ENCODE peak calls at places on chromosomes 6 and 20, in seven cellular contexts. One of them, this sample, is unnamed. For H3K27me3 and H3K9me3, the result is how much of the 10 kb centered on the place peaks cover.

GRCh38 chr6:99241905-99242534 is 107.5 kb downstream of the FAXC start:
- DNase-seq in Caco-2: peak
- DNase-seq in mammary epithelial cell: peak
- DNase-seq in neuronal stem cell: peak
- DNase-seq in uterus: no peak
- DNase-seq in GM12878: no peak
- DNase-seq in fibroblast of lung: peak
- DNase-seq in this sample: peak

GRCh38 chr6:12012231-12012565 is at the start of gene HIVEP1:
- DNase-seq in GM12878: no peak
- DNase-seq in fibroblast of lung: no peak
- DNase-seq in neuronal stem cell: peak
- DNase-seq in uterus: peak
- DNase-seq in mammary epithelial cell: no peak
- DNase-seq in Caco-2: peak
- DNase-seq in this sample: peak

GRCh38 chr20:3677733-3678132 is 4.1 kb downstream of the ADAM33 start:
- DNase-seq in mammary epithelial cell: no peak
- DNase-seq in GM12878: no peak
- DNase-seq in Caco-2: no peak
- DNase-seq in neuronal stem cell: no peak
- DNase-seq in fibroblast of lung: peak
- DNase-seq in uterus: peak
- DNase-seq in this sample: no peak

GRCh38 chr20:31894980-31895675 is 24.7 kb downstream of the TTLL9 start:
- DNase-seq in Caco-2: peak
- DNase-seq in uterus: peak
- DNase-seq in mammary epithelial cell: peak
- DNase-seq in GM12878: peak
- DNase-seq in fibroblast of lung: peak
- DNase-seq in neuronal stem cell: no peak
- DNase-seq in this sample: no peak

GRCh38 chr6:1346556-1347186 is 34.8 kb downstream of the FOXQ1 start:
- DNase-seq in uterus: no peak
- DNase-seq in Caco-2: no peak
- DNase-seq in neuronal stem cell: no peak
- DNase-seq in GM12878: no peak
- DNase-seq in fibroblast of lung: no peak
- DNase-seq in mammary epithelial cell: no peak
- DNase-seq in this sample: peak

GRCh38 chr20:36175016-36175415 is 20.5 kb downstream of the EPB41L1 start:
- DNase-seq in mammary epithelial cell: no peak
- DNase-seq in neuronal stem cell: no peak
- DNase-seq in uterus: no peak
- DNase-seq in Caco-2: no peak
- DNase-seq in fibroblast of lung: peak
- DNase-seq in GM12878: no peak
- DNase-seq in this sample: no peak

GRCh38 chr6:168609026-168609685 is 168.2 kb downstream of the SMOC2 start:
- DNase-seq in fibroblast of lung: no peak
- DNase-seq in uterus: no peak
- DNase-seq in GM12878: no peak
- DNase-seq in neuronal stem cell: no peak
- DNase-seq in Caco-2: no peak
- DNase-seq in mammary epithelial cell: no peak
- DNase-seq in this sample: no peak

GRCh38 chr6:94213176-94213575 is 793.8 kb upstream of the EPHA7 start:
- DNase-seq in neuronal stem cell: no peak
- DNase-seq in mammary epithelial cell: no peak
- DNase-seq in GM12878: no peak
- DNase-seq in Caco-2: no peak
- DNase-seq in fibroblast of lung: no peak
- DNase-seq in uterus: no peak
- DNase-seq in this sample: no peak

GRCh38 chr6:143867236-143867635 is 3.0 kb downstream of the ZC2HC1B start:
- DNase-seq in GM12878: no peak
- DNase-seq in Caco-2: no peak
- DNase-seq in neuronal stem cell: no peak
- DNase-seq in mammary epithelial cell: no peak
- DNase-seq in fibroblast of lung: peak
- DNase-seq in uterus: no peak
- DNase-seq in this sample: no peak

GRCh38 chr6:53066059-53066406 is 829 bp downstream of the FBXO9 start:
- DNase-seq in GM12878: no peak
- DNase-seq in neuronal stem cell: no peak
- DNase-seq in uterus: peak
- DNase-seq in Caco-2: peak
- DNase-seq in fibroblast of lung: peak
- DNase-seq in mammary epithelial cell: peak
- DNase-seq in this sample: peak

GRCh38 chr6:64217721-64218603 is 582.4 kb downstream of the PHF3 start:
- DNase-seq in uterus: no peak
- DNase-seq in mammary epithelial cell: no peak
- DNase-seq in GM12878: peak
- DNase-seq in neuronal stem cell: no peak
- DNase-seq in Caco-2: no peak
- DNase-seq in fibroblast of lung: peak
- DNase-seq in this sample: no peak

GRCh38 chr20:37570419-37570818 is 42.7 kb upstream of the BLCAP start:
- DNase-seq in GM12878: no peak
- DNase-seq in fibroblast of lung: no peak
- DNase-seq in mammary epithelial cell: no peak
- DNase-seq in Caco-2: no peak
- DNase-seq in neuronal stem cell: no peak
- DNase-seq in uterus: no peak
- DNase-seq in this sample: no peak

GRCh38 chr20:47929368-47930115 is 144.3 kb upstream of the SULF2 start:
- DNase-seq in uterus: no peak
- DNase-seq in GM12878: no peak
- DNase-seq in Caco-2: no peak
- DNase-seq in fibroblast of lung: peak
- DNase-seq in mammary epithelial cell: peak
- DNase-seq in neuronal stem cell: no peak
- DNase-seq in this sample: no peak

GRCh38 chr6:7101290-7101689 is 6.5 kb upstream of the RREB1 start:
- DNase-seq in neuronal stem cell: no peak
- DNase-seq in GM12878: no peak
- DNase-seq in mammary epithelial cell: no peak
- DNase-seq in uterus: no peak
- DNase-seq in Caco-2: no peak
- DNase-seq in fibroblast of lung: no peak
- DNase-seq in this sample: no peak

GRCh38 chr6:56004421-56004820 is 129.0 kb upstream of the BMP5 start:
- DNase-seq in GM12878: no peak
- DNase-seq in fibroblast of lung: peak
- DNase-seq in neuronal stem cell: no peak
- DNase-seq in mammary epithelial cell: peak
- DNase-seq in Caco-2: no peak
- DNase-seq in uterus: no peak
- DNase-seq in this sample: no peak

GRCh38 chr6:6913346-6913745 is 194.4 kb upstream of the RREB1 start:
- DNase-seq in uterus: no peak
- DNase-seq in GM12878: no peak
- DNase-seq in neuronal stem cell: no peak
- DNase-seq in fibroblast of lung: no peak
- DNase-seq in Caco-2: no peak
- DNase-seq in mammary epithelial cell: no peak
- DNase-seq in this sample: no peak

GRCh38 chr6:114557089-114557488 is 214.3 kb upstream of the HS3ST5 start:
- DNase-seq in mammary epithelial cell: no peak
- DNase-seq in uterus: no peak
- DNase-seq in neuronal stem cell: no peak
- DNase-seq in Caco-2: no peak
- DNase-seq in fibroblast of lung: no peak
- DNase-seq in GM12878: no peak
- DNase-seq in this sample: no peak

GRCh38 chr6:33418690-33419291 is 884 bp upstream of the CUTA start:
- DNase-seq in mammary epithelial cell: no peak
- DNase-seq in neuronal stem cell: no peak
- DNase-seq in GM12878: no peak
- DNase-seq in fibroblast of lung: peak
- DNase-seq in Caco-2: no peak
- DNase-seq in uterus: peak
- DNase-seq in this sample: no peak

GRCh38 chr6:150698421-150698820 is 98.7 kb downstream of the PLEKHG1 start:
- DNase-seq in Caco-2: no peak
- DNase-seq in mammary epithelial cell: no peak
- DNase-seq in fibroblast of lung: no peak
- DNase-seq in uterus: no peak
- DNase-seq in neuronal stem cell: no peak
- DNase-seq in GM12878: no peak
- DNase-seq in this sample: no peak

GRCh38 chr6:26240981-26241770 is 123.8 kb upstream of the BTN3A2 start:
- DNase-seq in Caco-2: no peak
- DNase-seq in neuronal stem cell: no peak
- DNase-seq in fibroblast of lung: peak
- DNase-seq in uterus: no peak
- DNase-seq in mammary epithelial cell: peak
- DNase-seq in GM12878: no peak
- DNase-seq in this sample: no peak

GRCh38 chr6:118903134-118903533 is 9.2 kb downstream of the ASF1A start:
- DNase-seq in uterus: no peak
- DNase-seq in Caco-2: no peak
- DNase-seq in mammary epithelial cell: no peak
- DNase-seq in neuronal stem cell: no peak
- DNase-seq in GM12878: no peak
- DNase-seq in fibroblast of lung: no peak
- DNase-seq in this sample: no peak

GRCh38 chr20:46118481-46119020 is 437 bp downstream of the CD40 start:
- DNase-seq in Caco-2: no peak
- DNase-seq in mammary epithelial cell: no peak
- DNase-seq in GM12878: no peak
- DNase-seq in fibroblast of lung: no peak
- DNase-seq in neuronal stem cell: no peak
- DNase-seq in uterus: peak
- DNase-seq in this sample: no peak

GRCh38 chr6:129212081-129212480 is 329.1 kb downstream of the LAMA2 start:
- DNase-seq in fibroblast of lung: peak
- DNase-seq in GM12878: no peak
- DNase-seq in uterus: no peak
- DNase-seq in neuronal stem cell: no peak
- DNase-seq in Caco-2: no peak
- DNase-seq in mammary epithelial cell: no peak
- DNase-seq in this sample: no peak

GRCh38 chr6:35505985-35506384 is 6.7 kb downstream of the TULP1 start:
- DNase-seq in neuronal stem cell: no peak
- DNase-seq in Caco-2: no peak
- DNase-seq in mammary epithelial cell: no peak
- DNase-seq in fibroblast of lung: no peak
- DNase-seq in uterus: no peak
- DNase-seq in GM12878: no peak
- DNase-seq in this sample: no peak
- H3K27me3 ChIP-seq in neuronal stem cell: under half
- H3K27me3 ChIP-seq in Caco-2: under half
- H3K27me3 ChIP-seq in mammary epithelial cell: under half
- H3K27me3 ChIP-seq in fibroblast of lung: under half
- H3K27me3 ChIP-seq in uterus: under half
- H3K27me3 ChIP-seq in GM12878: under half
- H3K27me3 ChIP-seq in this sample: under half

DNA sequence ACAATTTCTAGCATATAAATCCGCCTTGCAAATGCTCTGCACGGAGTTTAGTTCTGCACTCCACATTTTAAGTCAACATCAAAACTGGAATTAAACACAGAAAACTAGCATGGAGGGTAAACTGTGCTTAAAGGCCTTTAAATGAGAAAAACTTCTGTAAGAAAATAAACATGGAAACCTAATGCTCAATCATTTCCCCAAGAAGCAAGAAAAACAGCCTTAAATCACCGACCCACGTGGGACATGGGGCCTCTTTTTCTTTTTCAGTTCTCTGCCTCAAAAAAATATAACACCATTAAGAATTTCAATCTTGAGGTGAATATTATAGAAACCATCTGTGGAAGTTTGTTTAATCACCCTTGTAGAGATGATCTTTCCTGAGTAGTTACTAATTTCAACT is 5.4 kb downstream of the SIM1 start:
- DNase-seq in uterus: no peak
- DNase-seq in fibroblast of lung: no peak
- DNase-seq in neuronal stem cell: no peak
- DNase-seq in Caco-2: no peak
- DNase-seq in mammary epithelial cell: no peak
- DNase-seq in GM12878: no peak
- DNase-seq in this sample: no peak
- H3K9me3 ChIP-seq in uterus: under half
- H3K9me3 ChIP-seq in fibroblast of lung: under half
- H3K9me3 ChIP-seq in neuronal stem cell: under half
- H3K9me3 ChIP-seq in Caco-2: under half
- H3K9me3 ChIP-seq in mammary epithelial cell: under half
- H3K9me3 ChIP-seq in GM12878: under half
- H3K9me3 ChIP-seq in this sample: under half

DNA sequence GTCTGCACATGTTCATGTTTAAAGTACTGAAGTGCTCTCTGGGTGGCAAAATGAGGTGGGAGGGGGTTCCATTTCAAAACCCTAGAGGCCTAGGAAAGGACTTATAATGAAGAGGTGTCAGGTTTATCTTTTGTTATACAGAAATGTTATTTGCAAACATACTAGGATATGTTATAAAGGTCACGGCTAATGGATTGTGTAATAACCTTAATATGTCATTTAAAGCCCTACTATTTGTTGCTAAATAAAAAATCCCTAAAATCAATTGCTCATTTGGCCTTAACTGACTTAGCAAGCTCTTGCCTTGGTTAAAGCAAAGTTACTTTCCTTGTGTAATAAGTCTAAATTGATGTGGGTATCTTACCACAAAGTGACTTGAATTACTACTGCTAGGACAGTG is 8.8 kb downstream of the NKX2-4 start:
- DNase-seq in fibroblast of lung: no peak
- DNase-seq in neuronal stem cell: no peak
- DNase-seq in Caco-2: no peak
- DNase-seq in uterus: no peak
- DNase-seq in mammary epithelial cell: no peak
- DNase-seq in GM12878: no peak
- DNase-seq in this sample: no peak
- H3K27me3 ChIP-seq in fibroblast of lung: under half
- H3K27me3 ChIP-seq in neuronal stem cell: under half
- H3K27me3 ChIP-seq in Caco-2: under half
- H3K27me3 ChIP-seq in uterus: under half
- H3K27me3 ChIP-seq in mammary epithelial cell: under half
- H3K27me3 ChIP-seq in GM12878: under half
- H3K27me3 ChIP-seq in this sample: under half

GRCh38 chr20:59807909-59808728 is 125.3 kb downstream of the SYCP2 start:
- DNase-seq in neuronal stem cell: no peak
- DNase-seq in fibroblast of lung: no peak
- DNase-seq in GM12878: no peak
- DNase-seq in Caco-2: no peak
- DNase-seq in mammary epithelial cell: no peak
- DNase-seq in uterus: peak
- DNase-seq in this sample: no peak

GRCh38 chr20:59808729-59809381 is 124.6 kb downstream of the SYCP2 start:
- DNase-seq in GM12878: no peak
- DNase-seq in uterus: peak
- DNase-seq in fibroblast of lung: no peak
- DNase-seq in neuronal stem cell: no peak
- DNase-seq in Caco-2: no peak
- DNase-seq in mammary epithelial cell: no peak
- DNase-seq in this sample: no peak

GRCh38 chr20:59811681-59812171 is 121.7 kb downstream of the SYCP2 start:
- DNase-seq in GM12878: no peak
- DNase-seq in Caco-2: no peak
- DNase-seq in uterus: no peak
- DNase-seq in fibroblast of lung: no peak
- DNase-seq in neuronal stem cell: no peak
- DNase-seq in mammary epithelial cell: no peak
- DNase-seq in this sample: no peak

GRCh38 chr20:59810376-59811187 is 122.9 kb downstream of the SYCP2 start:
- DNase-seq in neuronal stem cell: peak
- DNase-seq in uterus: peak
- DNase-seq in Caco-2: no peak
- DNase-seq in GM12878: no peak
- DNase-seq in mammary epithelial cell: no peak
- DNase-seq in fibroblast of lung: no peak
- DNase-seq in this sample: no peak

GRCh38 chr20:59809630-59810375 is 123.6 kb downstream of the SYCP2 start:
- DNase-seq in neuronal stem cell: no peak
- DNase-seq in mammary epithelial cell: no peak
- DNase-seq in Caco-2: no peak
- DNase-seq in GM12878: no peak
- DNase-seq in uterus: no peak
- DNase-seq in fibroblast of lung: no peak
- DNase-seq in this sample: no peak
- H3K9me3 ChIP-seq in neuronal stem cell: under half
- H3K9me3 ChIP-seq in mammary epithelial cell: under half
- H3K9me3 ChIP-seq in Caco-2: under half
- H3K9me3 ChIP-seq in GM12878: under half
- H3K9me3 ChIP-seq in uterus: under half
- H3K9me3 ChIP-seq in fibroblast of lung: under half
- H3K9me3 ChIP-seq in this sample: under half

This sample was measured in WERI-Rb-1.